ENCODE peak calls at places on chromosomes 11 and 22, in eight cellular contexts. W is IMR-90, S is heart left ventricle, U is uterus, C is colonic mucosa, H is transverse colon, Q is stomach, Y is neural progenitor cell. J is an unnamed sample.

GRCh38 chr11:46480166-46480726 is 88.7 kb upstream of the CHRM4 start:
- DNase-seq in W (no peak), S (no peak), U (no peak), C (no peak), H (no peak), Q (no peak), Y (no peak), J (no peak)

GRCh38 chr11:17209939-17210245 is 2.1 kb upstream of the PIK3C2A start:
- DNase-seq in W (no peak), S (no peak), U (no peak), C (no peak), H (no peak), Q (no peak), Y (no peak), J (no peak)

GRCh38 chr22:23386822-23387580 is 193.1 kb downstream of the IGLL1 start:
- DNase-seq in W (no peak), S (no peak), U (no peak), C (no peak), H (no peak), Q (no peak), Y (no peak), J (no peak)

GRCh38 chr11:2295971-2296912 is 5.5 kb downstream of the C11orf21 start:
- DNase-seq in W (no peak), S (peak; percentile 15), U (peak; percentile 9), C (no peak), H (no peak), Q (no peak), Y (no peak), J (no peak)

GRCh38 chr11:128359515-128359914 is 227.8 kb downstream of the ETS1 start:
- DNase-seq in W (peak; percentile 45), S (no peak), U (no peak), C (no peak), H (no peak), Q (no peak), Y (no peak), J (no peak)

GRCh38 chr11:105432241-105432995 is 177.5 kb upstream of the GRIA4 start:
- DNase-seq in W (no peak), S (no peak), U (no peak), C (no peak), H (no peak), Q (no peak), Y (no peak), J (no peak)

GRCh38 chr22:33529424-33530113 is 390.7 kb downstream of the LARGE1 start:
- DNase-seq in W (peak; percentile 33), S (no peak), U (no peak), C (no peak), H (no peak), Q (no peak), Y (no peak), J (no peak)

GRCh38 chr22:27299181-27300085 is 502.1 kb downstream of the MN1 start:
- DNase-seq in W (no peak), S (no peak), U (peak; percentile 32), C (no peak), H (no peak), Q (no peak), Y (peak; percentile 22), J (no peak)

GRCh38 chr11:130512662-130513061 is 64.2 kb downstream of the ADAMTS15 start:
- DNase-seq in W (no peak), S (no peak), U (no peak), C (no peak), H (no peak), Q (no peak), Y (no peak), J (no peak)

GRCh38 chr11:36304349-36304748 is 8.3 kb downstream of the PRR5L start:
- DNase-seq in W (peak; percentile 20), S (no peak), U (no peak), C (peak; percentile 15), H (no peak), Q (no peak), Y (no peak), J (no peak)

GRCh38 chr11:5197538-5197937 is 2.9 kb downstream of the OR51V1 start:
- DNase-seq in W (peak; percentile 75), S (no peak), U (no peak), C (no peak), H (no peak), Q (no peak), Y (no peak), J (peak; percentile 7)

GRCh38 chr11:127003260-127003981 is 2.9 kb upstream of the KIRREL3 start:
- DNase-seq in W (peak; percentile 58), S (no peak), U (no peak), C (peak; percentile 29), H (no peak), Q (no peak), Y (peak; percentile 94), J (no peak)

GRCh38 chr11:62832346-62833234 is at the start of gene TEX54:
- DNase-seq in W (peak; percentile 22), S (peak; percentile 35), U (peak; percentile 44), C (peak; percentile 42), H (peak; percentile 43), Q (peak; percentile 32), Y (no peak), J (no peak)

GRCh38 chr11:108545909-108546501 is 47.6 kb downstream of the EXPH5 start:
- DNase-seq in W (no peak), S (no peak), U (no peak), C (no peak), H (no peak), Q (no peak), Y (no peak), J (no peak)

GRCh38 chr11:27213232-27213660 is 149.8 kb downstream of the CCDC34 start:
- DNase-seq in W (peak; percentile 94), S (no peak), U (no peak), C (peak; percentile 13), H (no peak), Q (no peak), Y (peak; percentile 52), J (peak; percentile 79)

GRCh38 chr22:39117585-39118191 is 20.6 kb downstream of the APOBEC3H start:
- DNase-seq in W (peak; percentile 49), S (peak; percentile 51), U (no peak), C (peak; percentile 70), H (peak; percentile 81), Q (peak; percentile 70), Y (peak; percentile 68), J (no peak)

GRCh38 chr22:45098056-45098455 is 65.7 kb upstream of the NUP50 start:
- DNase-seq in W (no peak), S (no peak), U (no peak), C (no peak), H (no peak), Q (no peak), Y (no peak), J (no peak)

GRCh38 chr22:44128961-44129613 is 51.6 kb upstream of the PARVG start:
- DNase-seq in W (no peak), S (no peak), U (no peak), C (no peak), H (no peak), Q (no peak), Y (no peak), J (no peak)

GRCh38 chr22:43953988-43954771 is 1.1 kb upstream of the SAMM50 start:
- DNase-seq in W (no peak), S (no peak), U (no peak), C (no peak), H (no peak), Q (no peak), Y (no peak), J (no peak)

DNA sequence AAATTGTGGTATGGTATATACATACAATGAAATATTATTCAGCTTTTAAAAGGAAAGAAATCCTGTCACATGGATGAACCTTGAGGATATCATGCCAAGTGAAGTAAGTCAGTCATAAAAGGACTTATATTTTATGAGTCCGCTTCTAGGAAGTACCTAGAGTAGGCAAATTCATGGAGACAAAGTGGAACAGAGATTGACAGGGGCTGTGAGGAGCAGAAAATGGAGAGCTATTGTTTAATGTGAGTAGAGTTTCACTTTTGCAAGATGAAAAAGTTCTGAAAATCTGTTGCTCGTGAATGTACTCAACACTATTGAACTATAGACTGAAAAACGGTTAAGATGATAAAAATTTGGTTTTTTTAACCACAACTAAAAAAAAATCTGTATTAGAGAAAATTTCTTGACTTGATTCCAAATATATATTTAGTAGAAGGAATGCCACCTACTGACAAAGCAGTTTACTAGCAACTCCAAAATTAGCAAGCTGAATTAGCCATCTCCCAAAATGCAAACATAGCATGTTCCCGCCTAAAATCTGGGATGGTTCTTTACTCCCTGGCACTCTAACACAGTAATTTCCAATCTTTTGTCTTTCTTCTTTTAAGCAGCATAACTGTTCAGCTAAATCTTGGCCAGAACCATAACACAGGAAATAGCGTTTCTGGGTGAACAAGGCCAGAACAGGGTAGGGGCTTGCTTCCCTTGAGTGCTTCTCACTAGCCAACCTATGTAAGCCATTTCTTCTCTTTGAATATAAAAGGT is 1.5 kb downstream of the UFD1 start:
- DNase-seq in W (peak; percentile 16), S (no peak), U (no peak), C (no peak), H (no peak), Q (no peak), Y (no peak), J (no peak)
- H3K27ac ChIP-seq in W (peak overlapping the region; percentile 33), S (peak overlapping the region; percentile 1), U (peak overlapping the region; percentile 98), C (no peak overlapping the region), H (peak overlapping the region; percentile 96), Q (peak overlapping the region; percentile 95), Y (no peak overlapping the region), J (peak overlapping the region; percentile 31)

DNA sequence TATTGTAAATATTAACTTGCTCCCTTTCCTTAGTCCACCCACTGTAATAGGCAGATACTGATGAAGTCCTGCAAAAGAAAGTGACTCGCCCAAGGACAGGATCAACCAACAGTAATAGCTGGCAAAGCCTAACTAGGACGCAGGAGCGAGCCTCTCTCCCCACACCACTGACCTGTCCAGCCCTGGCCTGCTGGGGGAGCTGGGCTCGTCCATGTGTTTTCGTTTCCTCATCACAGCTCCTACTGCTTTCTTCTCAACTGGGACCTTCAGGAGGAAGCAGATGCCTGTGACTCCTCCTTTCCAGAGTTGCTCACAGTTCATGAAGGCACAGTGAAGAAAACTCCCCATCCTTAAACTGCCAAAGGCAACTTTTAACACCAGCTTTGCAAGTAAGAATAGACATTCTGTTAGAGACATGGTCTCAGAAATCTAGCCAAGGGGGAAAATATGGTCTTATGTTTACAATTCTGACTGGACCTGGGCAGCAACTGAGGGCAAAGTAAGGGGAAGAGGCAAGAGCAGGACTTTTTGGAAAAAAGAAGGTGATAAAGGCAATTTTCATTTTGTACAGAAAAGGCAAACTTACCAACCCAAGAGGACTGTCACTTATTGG is 11.6 kb upstream of the GPHA2 start:
- DNase-seq in W (no peak), S (no peak), U (no peak), C (no peak), H (no peak), Q (no peak), Y (no peak), J (no peak)
- TF ChIP-seq CTCF in W (no peak), S (no peak), U (no peak), C (no peak), H (no peak), Q (no peak), Y (peak; percentile 8), J (peak; percentile 2)

DNA sequence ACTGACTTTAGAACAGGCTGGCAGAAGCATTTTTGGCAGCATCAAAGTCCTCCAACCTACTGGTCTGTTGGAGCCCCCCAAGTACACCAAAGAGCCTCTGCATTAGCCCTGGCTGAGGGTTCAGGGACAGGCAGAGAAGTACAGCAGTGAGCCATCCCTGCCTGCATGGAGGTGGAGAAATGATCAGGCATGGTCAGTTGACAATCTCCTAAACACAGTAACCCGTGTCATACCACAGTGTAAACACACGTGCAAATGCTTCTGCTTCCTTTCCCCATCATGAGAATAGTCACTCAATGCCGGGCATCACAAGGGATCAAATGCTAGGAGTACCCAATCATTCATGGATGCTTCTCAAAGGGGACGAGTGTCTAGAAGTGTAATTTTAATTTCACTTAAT is 8.2 kb downstream of the SERPIND1 start:
- DNase-seq in W (peak; percentile 17), S (no peak), U (no peak), C (no peak), H (no peak), Q (no peak), Y (no peak), J (no peak)
- H3K27ac ChIP-seq in W (no peak overlapping the region), S (no peak overlapping the region), U (no peak overlapping the region), C (no peak overlapping the region), H (no peak overlapping the region), Q (no peak overlapping the region), Y (no peak overlapping the region), J (no peak overlapping the region)

GRCh38 chr11:101390539-101390938 is 193.3 kb downstream of the TRPC6 start:
- DNase-seq in W (peak; percentile 19), S (no peak), U (no peak), C (no peak), H (no peak), Q (no peak), Y (no peak), J (no peak)
- TF ChIP-seq CTCF in W (peak; percentile 45), S (peak; percentile 16), U (peak; percentile 26), C (no peak), H (no peak), Q (no peak), Y (peak; percentile 36), J (peak; percentile 47)

J was measured in AG04450.